ENCODE peak calls at places on chromosomes 13 and 19, in four cellular contexts. One of them, this sample, is unnamed.

GRCh38 chr13:30907167-30907761 is 1.2 kb downstream of the MEDAG start:
- DNase-seq in K562: no peak
- DNase-seq in HCT116: no peak
- DNase-seq in HepG2: peak; percentile 6
- DNase-seq in this sample: no peak

GRCh38 chr19:57830071-57830602 is at the start of gene ZNF587B:
- DNase-seq in HepG2: peak; percentile 47
- DNase-seq in HCT116: peak; percentile 36
- DNase-seq in K562: peak; percentile 32
- DNase-seq in this sample: no peak

GRCh38 chr13:73065665-73066350 is 7.0 kb downstream of the KLF5 start:
- DNase-seq in HepG2: no peak
- DNase-seq in K562: no peak
- DNase-seq in HCT116: no peak
- DNase-seq in this sample: no peak

GRCh38 chr19:16571283-16571682 is 932 bp downstream of the SLC35E1 start:
- DNase-seq in K562: no peak
- DNase-seq in HepG2: peak; percentile 10
- DNase-seq in HCT116: no peak
- DNase-seq in this sample: no peak

GRCh38 chr19:3701200-3701599 is 932 bp upstream of the PIP5K1C start:
- DNase-seq in K562: no peak
- DNase-seq in HepG2: no peak
- DNase-seq in HCT116: no peak
- DNase-seq in this sample: no peak

GRCh38 chr19:18053571-18054219 is 33.0 kb downstream of the IL12RB1 start:
- DNase-seq in HCT116: no peak
- DNase-seq in K562: no peak
- DNase-seq in HepG2: no peak
- DNase-seq in this sample: no peak

GRCh38 chr13:73816702-73817101 is 317.5 kb downstream of the KLF12 start:
- DNase-seq in K562: no peak
- DNase-seq in HCT116: peak; percentile 2
- DNase-seq in HepG2: no peak
- DNase-seq in this sample: no peak

GRCh38 chr19:39917561-39918182 is 16.8 kb downstream of the FCGBP start:
- DNase-seq in K562: no peak
- DNase-seq in HepG2: no peak
- DNase-seq in HCT116: no peak
- DNase-seq in this sample: no peak

GRCh38 chr19:45769821-45770191 is 754 bp upstream of the SIX5 start:
- DNase-seq in K562: no peak
- DNase-seq in HepG2: no peak
- DNase-seq in HCT116: no peak
- DNase-seq in this sample: no peak

GRCh38 chr13:98986226-98986846 is 8.5 kb upstream of the DOCK9 start:
- DNase-seq in HepG2: peak; percentile 55
- DNase-seq in K562: no peak
- DNase-seq in HCT116: no peak
- DNase-seq in this sample: no peak

GRCh38 chr19:38538793-38539528 is 78.8 kb downstream of the MAP4K1 start:
- DNase-seq in HCT116: no peak
- DNase-seq in K562: no peak
- DNase-seq in HepG2: no peak
- DNase-seq in this sample: no peak

GRCh38 chr13:24280722-24281121 is 28.7 kb upstream of the C1QTNF9 start:
- DNase-seq in K562: no peak
- DNase-seq in HepG2: no peak
- DNase-seq in HCT116: no peak
- DNase-seq in this sample: no peak

GRCh38 chr19:58346961-58347929 is 6.0 kb downstream of the A1BG start:
- DNase-seq in K562: peak; percentile 99
- DNase-seq in HCT116: no peak
- DNase-seq in HepG2: no peak
- DNase-seq in this sample: no peak

GRCh38 chr19:33235269-33235995 is 9.8 kb upstream of the SLC7A10 start:
- DNase-seq in K562: peak; percentile 84
- DNase-seq in HCT116: peak; percentile 57
- DNase-seq in HepG2: peak; percentile 78
- DNase-seq in this sample: peak; percentile 47

GRCh38 chr19:42450314-42450934 is 7.7 kb upstream of the CXCL17 start:
- DNase-seq in K562: peak; percentile 89
- DNase-seq in HCT116: peak; percentile 85
- DNase-seq in HepG2: peak; percentile 98
- DNase-seq in this sample: no peak

DNA sequence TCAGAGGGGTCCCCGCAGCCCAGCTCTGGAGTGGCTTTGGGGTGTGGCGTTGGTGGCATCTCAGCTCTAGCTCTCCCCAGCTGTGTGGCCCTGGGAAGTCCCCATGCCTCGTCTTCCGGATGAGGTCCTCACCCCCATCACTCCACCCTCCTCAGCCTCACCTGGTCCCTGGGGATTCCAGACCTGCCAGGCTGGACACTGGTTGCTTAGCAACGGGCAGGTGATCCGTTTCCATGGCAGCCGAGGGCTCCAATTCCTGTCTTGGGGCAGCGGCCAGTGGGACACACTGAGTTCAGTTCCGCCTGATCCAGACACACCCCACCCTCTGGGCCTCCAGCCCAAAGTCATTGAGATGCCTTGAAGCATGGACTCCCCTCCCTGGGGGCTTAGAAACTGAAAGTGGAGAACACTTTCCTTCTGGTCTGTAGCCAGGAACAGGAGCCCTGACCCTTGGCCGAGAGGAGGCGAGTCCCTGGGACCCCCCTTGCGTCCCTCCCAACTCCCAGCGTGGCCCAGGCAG is 7.7 kb upstream of the MISP start:
- DNase-seq in HepG2: no peak
- DNase-seq in HCT116: no peak
- DNase-seq in K562: no peak
- DNase-seq in this sample: no peak
- TF ChIP-seq TCF7L2 in HepG2: no peak
- TF ChIP-seq TCF7L2 in HCT116: no peak
- TF ChIP-seq TCF7L2 in K562: no peak
- TF ChIP-seq TCF7L2 in this sample: no peak

GRCh38 chr19:10513223-10513622 is 4.0 kb downstream of the S1PR5 start:
- DNase-seq in HepG2: no peak
- DNase-seq in HCT116: no peak
- DNase-seq in K562: no peak
- DNase-seq in this sample: no peak

GRCh38 chr19:10508036-10508435 is 4.9 kb upstream of the KEAP1 start:
- DNase-seq in HepG2: no peak
- DNase-seq in HCT116: no peak
- DNase-seq in K562: no peak
- DNase-seq in this sample: no peak

GRCh38 chr19:10510301-10510802 is 6.9 kb downstream of the S1PR5 start:
- DNase-seq in HepG2: peak; percentile 25
- DNase-seq in HCT116: no peak
- DNase-seq in K562: peak; percentile 70
- DNase-seq in this sample: no peak

GRCh38 chr19:10505583-10506229 is 2.5 kb upstream of the KEAP1 start:
- DNase-seq in K562: peak; percentile 65
- DNase-seq in HCT116: peak; percentile 60
- DNase-seq in HepG2: peak; percentile 60
- DNase-seq in this sample: no peak

GRCh38 chr19:10508707-10509106 is 5.6 kb upstream of the KEAP1 start:
- DNase-seq in K562: no peak
- DNase-seq in HCT116: no peak
- DNase-seq in HepG2: no peak
- DNase-seq in this sample: no peak
- TF ChIP-seq TCF7L2 in K562: no peak
- TF ChIP-seq TCF7L2 in HCT116: no peak
- TF ChIP-seq TCF7L2 in HepG2: no peak
- TF ChIP-seq TCF7L2 in this sample: no peak

GRCh38 chr19:14473073-14473790 is 1.9 kb downstream of the PTGER1 start:
- DNase-seq in HCT116: no peak
- DNase-seq in K562: no peak
- DNase-seq in HepG2: no peak
- DNase-seq in this sample: no peak
- TF ChIP-seq TCF7L2 in HCT116: no peak
- TF ChIP-seq TCF7L2 in K562: no peak
- TF ChIP-seq TCF7L2 in HepG2: no peak
- TF ChIP-seq TCF7L2 in this sample: no peak

DNA sequence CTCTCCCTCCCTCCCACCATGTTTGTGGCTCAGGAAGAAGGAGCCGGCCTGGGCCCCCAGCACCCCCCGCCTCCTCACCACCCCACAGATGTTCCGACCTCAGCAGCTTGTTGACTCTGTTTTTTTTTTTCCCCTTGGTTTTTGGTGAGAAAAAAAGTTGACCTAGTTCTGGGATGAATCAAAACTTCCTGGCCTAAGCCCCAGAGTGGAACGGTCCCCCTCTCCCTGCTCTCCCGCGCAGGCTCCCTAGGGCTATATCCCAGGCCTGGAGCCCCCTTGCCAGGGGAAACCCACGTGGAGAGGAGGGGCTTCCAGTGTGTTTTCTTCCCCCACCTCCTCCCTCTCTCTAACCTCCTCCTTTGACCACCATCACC is 4.0 kb downstream of the COL5A3 start:
- DNase-seq in HepG2: no peak
- DNase-seq in K562: no peak
- DNase-seq in HCT116: no peak
- DNase-seq in this sample: no peak
- TF ChIP-seq TCF7L2 in HepG2: no peak
- TF ChIP-seq TCF7L2 in K562: no peak
- TF ChIP-seq TCF7L2 in HCT116: no peak
- TF ChIP-seq TCF7L2 in this sample: no peak

GRCh38 chr19:8148410-8149231 is 771 bp downstream of the FBN3 start:
- DNase-seq in K562: peak; percentile 64
- DNase-seq in HCT116: peak; percentile 24
- DNase-seq in HepG2: no peak
- DNase-seq in this sample: no peak
- TF ChIP-seq TCF7L2 in K562: no peak
- TF ChIP-seq TCF7L2 in HCT116: no peak
- TF ChIP-seq TCF7L2 in HepG2: no peak
- TF ChIP-seq TCF7L2 in this sample: no peak

GRCh38 chr13:76157926-76158325 is 521.8 kb downstream of the LMO7 start:
- DNase-seq in HCT116: no peak
- DNase-seq in K562: no peak
- DNase-seq in HepG2: no peak
- DNase-seq in this sample: no peak

GRCh38 chr13:76164290-76164689 is 528.2 kb downstream of the LMO7 start:
- DNase-seq in HepG2: no peak
- DNase-seq in HCT116: no peak
- DNase-seq in K562: no peak
- DNase-seq in this sample: no peak

GRCh38 chr13:76161143-76161542 is 525.0 kb downstream of the LMO7 start:
- DNase-seq in K562: no peak
- DNase-seq in HepG2: no peak
- DNase-seq in HCT116: no peak
- DNase-seq in this sample: no peak
- TF ChIP-seq TCF7L2 in K562: no peak
- TF ChIP-seq TCF7L2 in HepG2: no peak
- TF ChIP-seq TCF7L2 in HCT116: no peak
- TF ChIP-seq TCF7L2 in this sample: no peak

DNA sequence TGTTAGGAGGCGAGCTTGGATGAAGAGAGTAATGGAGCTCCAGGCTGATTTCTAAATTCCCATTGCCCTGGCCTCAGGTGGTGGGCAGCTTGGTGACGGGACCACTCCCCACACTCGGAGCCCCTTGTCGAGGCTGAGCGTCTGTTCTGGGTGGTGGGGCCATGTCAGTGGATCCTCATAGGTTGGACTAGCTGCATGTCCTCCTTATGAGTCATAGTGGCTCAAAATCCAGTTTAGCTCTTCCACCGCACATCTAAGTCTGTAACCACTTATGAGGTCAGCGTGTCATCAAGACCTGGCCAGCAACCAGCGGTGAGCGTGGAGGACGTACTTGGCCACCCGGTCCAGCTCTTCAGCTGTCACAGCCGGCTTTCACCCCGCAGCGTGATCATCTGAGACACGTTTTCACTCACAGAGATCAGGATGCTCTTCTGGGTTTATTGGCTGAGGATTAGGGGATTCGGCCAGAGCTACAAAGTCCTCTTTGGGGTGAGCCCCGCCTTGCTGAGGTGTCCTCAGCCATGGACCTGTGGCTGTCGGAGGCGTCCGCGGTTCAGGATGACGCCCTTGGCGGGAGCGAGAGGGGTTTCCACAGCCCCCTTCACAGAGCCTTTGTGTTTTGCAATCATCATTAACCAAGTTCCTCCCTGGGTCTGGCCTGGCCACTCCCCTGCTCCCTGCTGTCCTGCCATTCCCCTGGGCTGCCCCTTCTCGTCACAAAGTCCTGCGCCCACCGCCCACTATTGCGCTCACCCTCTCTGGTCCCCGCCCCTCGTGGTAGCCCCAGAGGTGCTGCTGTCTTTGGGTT is 41.9 kb downstream of the ADPRHL1 start:
- DNase-seq in HepG2: peak; percentile 32
- DNase-seq in K562: no peak
- DNase-seq in HCT116: peak; percentile 84
- DNase-seq in this sample: peak; percentile 35
- TF ChIP-seq TCF7L2 in HepG2: no peak
- TF ChIP-seq TCF7L2 in K562: no peak
- TF ChIP-seq TCF7L2 in HCT116: no peak
- TF ChIP-seq TCF7L2 in this sample: no peak

DNA sequence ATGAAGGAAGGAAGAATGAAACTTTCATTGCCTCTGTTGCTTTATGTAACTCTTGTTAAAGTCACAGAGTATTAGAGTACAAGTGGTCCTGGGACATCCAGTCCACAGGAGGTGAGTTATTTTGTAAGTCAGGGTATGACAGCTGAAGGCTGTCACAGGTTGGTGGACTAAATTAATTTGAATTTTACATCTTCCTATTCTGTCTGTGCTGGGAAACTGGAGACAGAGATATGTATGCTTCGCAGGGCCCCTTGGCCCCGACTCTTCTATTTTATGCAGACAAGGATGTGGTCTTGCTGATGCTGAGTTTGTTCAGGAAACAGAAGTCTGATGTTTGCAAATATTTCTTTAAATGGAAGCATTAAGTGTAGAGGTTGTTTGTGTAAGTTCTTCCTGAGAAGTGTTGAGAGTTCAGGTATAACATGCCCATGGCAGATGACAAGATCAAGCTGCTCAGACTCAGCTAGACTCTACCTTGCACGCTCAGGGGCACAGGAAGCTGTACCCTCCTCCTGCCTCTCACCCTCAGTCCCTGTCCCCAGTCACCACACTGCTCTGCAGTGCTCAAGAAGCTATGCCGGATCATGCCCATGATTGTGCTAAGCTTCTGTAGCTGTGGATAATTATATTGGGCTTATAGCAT is 23.4 kb downstream of the RASL11A start:
- DNase-seq in HepG2: no peak
- DNase-seq in K562: no peak
- DNase-seq in HCT116: no peak
- DNase-seq in this sample: no peak
- TF ChIP-seq TCF7L2 in HepG2: no peak
- TF ChIP-seq TCF7L2 in K562: no peak
- TF ChIP-seq TCF7L2 in HCT116: no peak
- TF ChIP-seq TCF7L2 in this sample: no peak

This sample was measured in Panc1.